ENCODE peak calls at places on chromosomes 3 and 15, in eight cellular contexts. One of them, this sample, is unnamed.

GRCh38 chr3:188421151-188421821 is 267.3 kb downstream of the LPP start:
- DNase-seq in psoas muscle: no peak
- DNase-seq in WTC11: no peak
- DNase-seq in pancreas: no peak
- DNase-seq in SW480: peak; percentile 9
- DNase-seq in tibial artery: no peak
- DNase-seq in H9: no peak
- DNase-seq in RPMI8226: no peak
- DNase-seq in this sample: no peak

GRCh38 chr3:51712020-51712385 is 5.1 kb downstream of the GRM2 start:
- DNase-seq in WTC11: no peak
- DNase-seq in H9: no peak
- DNase-seq in SW480: no peak
- DNase-seq in psoas muscle: no peak
- DNase-seq in RPMI8226: no peak
- DNase-seq in tibial artery: no peak
- DNase-seq in pancreas: no peak
- DNase-seq in this sample: peak; percentile 2

GRCh38 chr3:114389156-114389555 is 95.3 kb downstream of the TIGIT start:
- DNase-seq in RPMI8226: no peak
- DNase-seq in pancreas: no peak
- DNase-seq in WTC11: no peak
- DNase-seq in SW480: no peak
- DNase-seq in psoas muscle: no peak
- DNase-seq in tibial artery: no peak
- DNase-seq in H9: no peak
- DNase-seq in this sample: no peak

GRCh38 chr15:67924359-67924974 is 84.6 kb upstream of the RNU6-1 start:
- DNase-seq in pancreas: no peak
- DNase-seq in H9: no peak
- DNase-seq in psoas muscle: no peak
- DNase-seq in WTC11: no peak
- DNase-seq in SW480: no peak
- DNase-seq in tibial artery: no peak
- DNase-seq in RPMI8226: no peak
- DNase-seq in this sample: no peak

GRCh38 chr3:133799794-133800585 is 5.6 kb upstream of the SRPRB start:
- DNase-seq in WTC11: no peak
- DNase-seq in pancreas: no peak
- DNase-seq in RPMI8226: no peak
- DNase-seq in SW480: peak; percentile 22
- DNase-seq in psoas muscle: no peak
- DNase-seq in H9: no peak
- DNase-seq in tibial artery: no peak
- DNase-seq in this sample: no peak

GRCh38 chr15:69093127-69093526 is 67.3 kb upstream of the GLCE start:
- DNase-seq in pancreas: no peak
- DNase-seq in RPMI8226: no peak
- DNase-seq in SW480: peak; percentile 60
- DNase-seq in tibial artery: no peak
- DNase-seq in WTC11: peak; percentile 22
- DNase-seq in H9: peak; percentile 86
- DNase-seq in psoas muscle: no peak
- DNase-seq in this sample: peak; percentile 67

GRCh38 chr3:119819806-119820205 is 37.9 kb downstream of the NR1I2 start:
- DNase-seq in WTC11: no peak
- DNase-seq in tibial artery: no peak
- DNase-seq in psoas muscle: no peak
- DNase-seq in RPMI8226: no peak
- DNase-seq in H9: no peak
- DNase-seq in pancreas: no peak
- DNase-seq in SW480: no peak
- DNase-seq in this sample: no peak

GRCh38 chr3:193229851-193230250 is 11.2 kb upstream of the PLAAT1 start:
- DNase-seq in WTC11: no peak
- DNase-seq in SW480: no peak
- DNase-seq in RPMI8226: no peak
- DNase-seq in pancreas: no peak
- DNase-seq in psoas muscle: no peak
- DNase-seq in H9: no peak
- DNase-seq in tibial artery: no peak
- DNase-seq in this sample: no peak

GRCh38 chr15:40721716-40722115 is 26.7 kb downstream of the RAD51 start:
- DNase-seq in H9: no peak
- DNase-seq in psoas muscle: no peak
- DNase-seq in pancreas: no peak
- DNase-seq in SW480: no peak
- DNase-seq in WTC11: no peak
- DNase-seq in tibial artery: no peak
- DNase-seq in RPMI8226: no peak
- DNase-seq in this sample: no peak

GRCh38 chr3:36548712-36549111 is 168.4 kb downstream of the STAC start:
- DNase-seq in pancreas: no peak
- DNase-seq in psoas muscle: no peak
- DNase-seq in WTC11: no peak
- DNase-seq in SW480: no peak
- DNase-seq in RPMI8226: no peak
- DNase-seq in tibial artery: no peak
- DNase-seq in H9: no peak
- DNase-seq in this sample: no peak

GRCh38 chr3:45966969-45967640 is 23.8 kb downstream of the CXCR6 start:
- DNase-seq in SW480: no peak
- DNase-seq in psoas muscle: peak; percentile 72
- DNase-seq in tibial artery: no peak
- DNase-seq in WTC11: no peak
- DNase-seq in RPMI8226: no peak
- DNase-seq in H9: no peak
- DNase-seq in pancreas: no peak
- DNase-seq in this sample: no peak

GRCh38 chr3:64459711-64460110 is 228.1 kb downstream of the ADAMTS9 start:
- DNase-seq in psoas muscle: no peak
- DNase-seq in WTC11: no peak
- DNase-seq in SW480: no peak
- DNase-seq in RPMI8226: no peak
- DNase-seq in tibial artery: no peak
- DNase-seq in H9: no peak
- DNase-seq in pancreas: no peak
- DNase-seq in this sample: no peak

GRCh38 chr3:23587513-23587912 is 218.2 kb upstream of the UBE2E1 start:
- DNase-seq in H9: no peak
- DNase-seq in tibial artery: no peak
- DNase-seq in SW480: no peak
- DNase-seq in psoas muscle: no peak
- DNase-seq in RPMI8226: no peak
- DNase-seq in pancreas: no peak
- DNase-seq in WTC11: no peak
- DNase-seq in this sample: no peak

GRCh38 chr15:71888797-71889196 is 78.4 kb downstream of the NR2E3 start:
- DNase-seq in SW480: no peak
- DNase-seq in RPMI8226: peak; percentile 83
- DNase-seq in H9: no peak
- DNase-seq in psoas muscle: no peak
- DNase-seq in WTC11: no peak
- DNase-seq in tibial artery: no peak
- DNase-seq in pancreas: no peak
- DNase-seq in this sample: no peak

GRCh38 chr3:128598884-128599664 is 51.5 kb downstream of the RPN1 start:
- DNase-seq in tibial artery: no peak
- DNase-seq in RPMI8226: no peak
- DNase-seq in WTC11: no peak
- DNase-seq in pancreas: no peak
- DNase-seq in H9: no peak
- DNase-seq in psoas muscle: no peak
- DNase-seq in SW480: no peak
- DNase-seq in this sample: no peak

GRCh38 chr15:83206971-83207621 is 527 bp downstream of the HDGFL3 start:
- DNase-seq in psoas muscle: peak; percentile 66
- DNase-seq in tibial artery: peak; percentile 72
- DNase-seq in RPMI8226: no peak
- DNase-seq in H9: peak; percentile 41
- DNase-seq in pancreas: peak; percentile 75
- DNase-seq in SW480: peak; percentile 32
- DNase-seq in WTC11: peak; percentile 57
- DNase-seq in this sample: peak; percentile 23

GRCh38 chr3:162729686-162730085 is 1233.1 kb downstream of the OTOL1 start:
- DNase-seq in WTC11: no peak
- DNase-seq in pancreas: no peak
- DNase-seq in psoas muscle: no peak
- DNase-seq in RPMI8226: no peak
- DNase-seq in SW480: no peak
- DNase-seq in H9: no peak
- DNase-seq in tibial artery: no peak
- DNase-seq in this sample: no peak

GRCh38 chr15:63349621-63350020 is 32.0 kb downstream of the CA12 start:
- DNase-seq in WTC11: no peak
- DNase-seq in pancreas: no peak
- DNase-seq in RPMI8226: no peak
- DNase-seq in tibial artery: no peak
- DNase-seq in H9: no peak
- DNase-seq in SW480: no peak
- DNase-seq in psoas muscle: no peak
- DNase-seq in this sample: no peak

GRCh38 chr3:11154036-11154952 is at the start of gene HRH1:
- DNase-seq in RPMI8226: peak; percentile 66
- DNase-seq in SW480: peak; percentile 22
- DNase-seq in tibial artery: peak; percentile 74
- DNase-seq in psoas muscle: peak; percentile 56
- DNase-seq in pancreas: no peak
- DNase-seq in WTC11: peak; percentile 29
- DNase-seq in H9: no peak
- DNase-seq in this sample: no peak

GRCh38 chr15:28021281-28022039 is 77.7 kb downstream of the OCA2 start:
- DNase-seq in psoas muscle: no peak
- DNase-seq in RPMI8226: peak; percentile 9
- DNase-seq in pancreas: peak; percentile 89
- DNase-seq in tibial artery: no peak
- DNase-seq in SW480: peak; percentile 55
- DNase-seq in H9: peak; percentile 79
- DNase-seq in WTC11: peak; percentile 73
- DNase-seq in this sample: peak; percentile 15

GRCh38 chr15:60945196-60945595 is 283.9 kb downstream of the RORA start:
- DNase-seq in pancreas: peak; percentile 93
- DNase-seq in tibial artery: peak; percentile 91
- DNase-seq in psoas muscle: peak; percentile 86
- DNase-seq in RPMI8226: no peak
- DNase-seq in SW480: no peak
- DNase-seq in WTC11: no peak
- DNase-seq in H9: no peak
- DNase-seq in this sample: no peak

GRCh38 chr3:169865176-169865800 is 4.4 kb downstream of the LRRC31 start:
- DNase-seq in pancreas: no peak
- DNase-seq in WTC11: no peak
- DNase-seq in SW480: no peak
- DNase-seq in RPMI8226: no peak
- DNase-seq in H9: no peak
- DNase-seq in tibial artery: no peak
- DNase-seq in psoas muscle: no peak
- DNase-seq in this sample: no peak